ENCODE peak calls at places on chromosomes 7 and 10, in six cellular contexts. F is left colon; C is memory B cell; A is RWPE1; U is CD4-positive, alpha-beta memory T cell; I is NCI-H226. P is an unnamed sample.

GRCh38 chr10:1244493-1244892 is 188.3 kb downstream of the WDR37 start:
- DNase-seq in F (no peak), I (no peak), C (no peak), U (no peak), A (no peak), P (no peak)

GRCh38 chr7:158584392-158584791 is 3.2 kb downstream of the PTPRN2 start:
- DNase-seq in F (no peak), U (no peak), C (no peak), A (no peak), I (no peak), P (no peak)

GRCh38 chr7:45579386-45579785 is 5.2 kb downstream of the ADCY1 start:
- DNase-seq in F (no peak), C (no peak), I (no peak), U (no peak), A (no peak), P (no peak)

GRCh38 chr7:74262639-74263398 is 8.6 kb upstream of the RFC2 start:
- DNase-seq in I (no peak), C (no peak), A (no peak), F (no peak), U (no peak), P (no peak)

GRCh38 chr10:124231188-124232135 is 138.1 kb upstream of the CHST15 start:
- DNase-seq in I (no peak), A (no peak), C (no peak), U (peak), F (no peak), P (peak)

GRCh38 chr10:77179015-77179695 is 458.5 kb downstream of the KCNMA1 start:
- DNase-seq in I (peak), U (no peak), A (peak), C (no peak), F (no peak), P (no peak)

GRCh38 chr7:816751-817671 is 15.3 kb upstream of the SUN1 start:
- DNase-seq in U (peak), F (no peak), C (no peak), A (peak), I (no peak), P (no peak)

GRCh38 chr10:111093741-111094380 is 17.0 kb downstream of the ADRA2A start:
- DNase-seq in U (no peak), C (no peak), A (no peak), I (peak), F (no peak), P (no peak)

GRCh38 chr10:44628921-44629320 is 244.0 kb upstream of the CXCL12 start:
- DNase-seq in F (no peak), U (no peak), I (no peak), A (peak), C (no peak), P (no peak)

GRCh38 chr10:98391578-98391991 is 23.4 kb downstream of the PYROXD2 start:
- DNase-seq in I (no peak), F (no peak), A (no peak), C (no peak), U (no peak), P (no peak)

GRCh38 chr7:2359610-2360009 is 5.0 kb downstream of the EIF3B start:
- DNase-seq in A (no peak), C (no peak), U (no peak), F (no peak), I (no peak), P (no peak)

GRCh38 chr7:156470399-156471320 is 169.9 kb upstream of the RNF32 start:
- DNase-seq in U (no peak), I (no peak), F (no peak), C (no peak), A (no peak), P (no peak)

GRCh38 chr7:75885011-75885410 is 6.2 kb downstream of the RHBDD2 start:
- DNase-seq in U (no peak), I (no peak), C (no peak), A (no peak), F (no peak), P (no peak)

GRCh38 chr7:117004899-117005298 is 51.6 kb downstream of the ST7 start:
- DNase-seq in F (no peak), I (peak), A (no peak), U (no peak), C (no peak), P (no peak)

GRCh38 chr7:36116347-36117200 is 36.5 kb upstream of the EEPD1 start:
- DNase-seq in U (no peak), F (no peak), C (no peak), I (no peak), A (peak), P (no peak)

GRCh38 chr7:33195264-33195663 is 65.9 kb downstream of the BBS9 start:
- DNase-seq in C (no peak), F (no peak), I (peak), U (no peak), A (peak), P (no peak)

GRCh38 chr10:20085115-20085514 is 268.9 kb downstream of the PLXDC2 start:
- DNase-seq in C (no peak), A (no peak), I (peak), F (no peak), U (no peak), P (no peak)

GRCh38 chr10:126458453-126458852 is 70.2 kb upstream of the ADAM12 start:
- DNase-seq in C (no peak), F (no peak), U (no peak), A (no peak), I (no peak), P (no peak)

GRCh38 chr10:132395704-132396494 is 1.1 kb upstream of the PWWP2B start:
- DNase-seq in U (no peak), I (no peak), C (peak), A (no peak), F (peak), P (peak)

GRCh38 chr10:64430690-64431323 is 909.6 kb downstream of the REEP3 start:
- DNase-seq in F (no peak), C (no peak), U (no peak), I (no peak), A (no peak), P (no peak)

GRCh38 chr10:34252111-34252510 is 563.0 kb downstream of the PARD3 start:
- DNase-seq in F (no peak), A (no peak), U (no peak), I (no peak), C (no peak), P (no peak)

GRCh38 chr10:52586710-52587109 is 185.9 kb downstream of the MBL2 start:
- DNase-seq in C (no peak), I (no peak), U (no peak), F (no peak), A (no peak), P (no peak)

GRCh38 chr7:140526214-140526613 is 46.9 kb upstream of the MKRN1 start:
- DNase-seq in U (no peak), F (no peak), I (no peak), C (no peak), A (no peak), P (no peak)

GRCh38 chr10:128274938-128275337 is 148.7 kb upstream of the MKI67 start:
- DNase-seq in I (no peak), U (no peak), F (no peak), A (no peak), C (no peak), P (no peak)

GRCh38 chr10:124595143-124595883 is 133.7 kb downstream of the LHPP start:
- DNase-seq in F (no peak), C (no peak), U (no peak), A (no peak), I (no peak), P (no peak)

GRCh38 chr7:117385340-117386124 is 41.8 kb downstream of the ASZ1 start:
- DNase-seq in A (no peak), I (peak), U (no peak), C (no peak), F (no peak), P (no peak)

GRCh38 chr10:84921701-84922100 is 593.3 kb downstream of the CCSER2 start:
- DNase-seq in I (no peak), A (no peak), U (no peak), F (no peak), C (no peak), P (no peak)

GRCh38 chr10:18949391-18949790 is 99.2 kb upstream of the MALRD1 start:
- DNase-seq in A (no peak), F (no peak), I (peak), U (no peak), C (no peak), P (no peak)

GRCh38 chr10:103752680-103753248 is 102.6 kb downstream of the SH3PXD2A start:
- DNase-seq in I (no peak), U (no peak), C (no peak), F (no peak), A (no peak), P (no peak)

P was measured in coronary artery.